ENCODE peak calls at places on chromosome 4, in four cellular contexts. D is tibial nerve; U is CD4-positive, alpha-beta T cell; N is lower lobe of right lung. M is an unnamed sample.

GRCh38 chr4:4851081-4851480 is 8.4 kb upstream of the MSX1 start:
- DNase-seq in D (no peak), N (no peak), U (no peak), M (peak)

GRCh38 chr4:181245326-181245725 is 997.9 kb upstream of the TENM3 start:
- DNase-seq in U (no peak), D (no peak), N (no peak), M (no peak)

GRCh38 chr4:117137143-117137542 is 51.8 kb upstream of the TRAM1L1 start:
- DNase-seq in U (no peak), D (no peak), N (no peak), M (no peak)

GRCh38 chr4:189787216-189788031 is 153.2 kb upstream of the FRG1 start:
- DNase-seq in N (no peak), U (no peak), D (no peak), M (no peak)

GRCh38 chr4:85829276-85830051 is 354.5 kb downstream of the ARHGAP24 start:
- DNase-seq in D (no peak), U (no peak), N (no peak), M (no peak)

GRCh38 chr4:65968873-65969272 is 298.6 kb upstream of the EPHA5 start:
- DNase-seq in N (no peak), U (no peak), D (no peak), M (no peak)

GRCh38 chr4:3791910-3792542 is 25.8 kb downstream of the ADRA2C start:
- DNase-seq in U (no peak), N (peak), D (no peak), M (no peak)

GRCh38 chr4:124435276-124435675 is 277.3 kb downstream of the ANKRD50 start:
- DNase-seq in U (no peak), D (no peak), N (no peak), M (no peak)

GRCh38 chr4:67087897-67088296 is 457.4 kb downstream of the CENPC start:
- DNase-seq in U (no peak), D (peak), N (no peak), M (no peak)

GRCh38 chr4:7903686-7904085 is 36.0 kb downstream of the AFAP1 start:
- DNase-seq in D (no peak), N (no peak), U (no peak), M (no peak)

GRCh38 chr4:7901274-7901845 is 38.3 kb downstream of the AFAP1 start:
- DNase-seq in N (no peak), D (no peak), U (no peak), M (no peak)

GRCh38 chr4:7902101-7902553 is 37.5 kb downstream of the AFAP1 start:
- DNase-seq in U (no peak), D (no peak), N (no peak), M (no peak)

GRCh38 chr4:7904108-7904516 is 35.5 kb downstream of the AFAP1 start:
- DNase-seq in U (no peak), N (no peak), D (no peak), M (no peak)

DNA sequence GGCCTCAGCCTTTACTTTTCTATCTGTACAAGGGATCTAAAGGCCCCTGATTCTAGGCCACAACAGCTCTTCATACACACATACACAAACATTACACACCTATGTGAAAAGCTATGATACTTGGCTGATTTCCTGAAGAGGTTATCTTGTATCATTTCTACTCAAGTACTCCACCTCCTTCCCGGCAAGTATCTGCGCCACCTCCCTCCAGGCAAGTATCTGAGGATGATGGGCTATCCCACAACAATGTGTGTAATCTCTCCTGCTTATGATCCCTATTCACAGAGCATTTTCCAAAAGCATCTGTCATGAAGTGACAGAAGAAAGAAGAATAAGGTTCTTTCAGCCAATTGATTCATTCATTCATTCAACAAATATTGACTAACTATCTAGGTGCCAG is 36.8 kb downstream of the AFAP1 start:
- DNase-seq in U (no peak), N (no peak), D (no peak), M (no peak)
- H3K27ac ChIP-seq in U (no peak), N (no peak), D (peak), M (peak)

GRCh38 chr4:169092889-169093522 is 83.0 kb upstream of the CBR4 start:
- DNase-seq in N (no peak), U (no peak), D (no peak), M (no peak)
- H3K27ac ChIP-seq in N (no peak), U (no peak), D (no peak), M (no peak)

GRCh38 chr4:158163941-158164665 is 8.7 kb downstream of the GASK1B start:
- DNase-seq in D (no peak), N (no peak), U (no peak), M (no peak)
- H3K27ac ChIP-seq in D (peak), N (no peak), U (no peak), M (no peak)

GRCh38 chr4:152164561-152164960 is 371.3 kb downstream of the FBXW7 start:
- DNase-seq in U (no peak), D (no peak), N (no peak), M (no peak)

GRCh38 chr4:152159773-152160172 is 376.1 kb downstream of the FBXW7 start:
- DNase-seq in N (no peak), U (no peak), D (no peak), M (no peak)

GRCh38 chr4:152160236-152160800 is 375.6 kb downstream of the FBXW7 start:
- DNase-seq in D (no peak), N (no peak), U (no peak), M (no peak)

GRCh38 chr4:152161676-152162330 is 374.1 kb downstream of the FBXW7 start:
- DNase-seq in U (no peak), D (no peak), N (no peak), M (no peak)

DNA sequence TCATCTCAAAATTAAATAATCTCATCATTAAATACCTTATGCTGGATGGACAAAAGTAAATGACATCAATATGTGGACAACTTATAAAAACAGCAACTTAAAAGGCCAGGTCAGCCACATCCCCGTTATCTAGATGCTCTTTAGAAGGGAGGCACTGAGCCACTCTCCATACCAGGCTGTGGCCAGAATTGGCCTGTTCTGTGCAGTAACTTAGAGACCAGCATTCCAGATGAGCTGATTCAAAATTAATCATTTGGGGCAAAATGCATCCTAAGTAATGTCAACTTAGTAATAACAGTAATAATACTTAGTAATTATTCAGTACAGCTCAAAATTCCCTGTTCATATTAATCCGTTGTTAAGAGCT is 373.6 kb downstream of the FBXW7 start:
- DNase-seq in N (no peak), U (no peak), D (no peak), M (no peak)
- H3K27ac ChIP-seq in N (no peak), U (no peak), D (peak), M (no peak)

GRCh38 chr4:106494066-106494465 is 125.5 kb upstream of the GIMD1 start:
- DNase-seq in N (no peak), D (no peak), U (no peak), M (no peak)
- H3K27ac ChIP-seq in N (no peak), D (no peak), U (no peak), M (no peak)

GRCh38 chr4:38818441-38818976 is 13.9 kb upstream of the TLR1 start:
- DNase-seq in N (no peak), U (no peak), D (no peak), M (no peak)
- H3K27ac ChIP-seq in N (no peak), U (no peak), D (no peak), M (peak)

DNA sequence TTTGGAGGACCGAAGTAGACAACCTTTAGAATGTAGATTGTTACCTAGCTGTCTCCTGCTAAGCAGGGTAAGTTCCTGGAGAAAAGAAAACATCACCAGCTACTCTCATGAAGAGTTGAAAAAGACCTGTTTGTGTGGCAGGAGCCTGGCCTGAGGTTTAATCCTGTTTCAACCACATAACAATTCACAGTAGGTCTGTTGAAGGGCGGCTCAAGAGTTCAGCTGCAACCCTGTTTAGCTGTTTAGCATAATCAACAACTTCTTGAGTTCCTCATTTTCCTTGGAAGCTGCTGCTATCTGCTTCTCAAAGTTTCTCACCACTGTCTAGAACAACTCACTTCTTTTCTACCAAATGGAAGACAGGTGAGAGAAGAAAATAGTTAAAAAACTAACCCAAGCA is 170.4 kb upstream of the TET2 start:
- DNase-seq in N (no peak), U (no peak), D (no peak), M (no peak)
- H3K27ac ChIP-seq in N (no peak), U (no peak), D (no peak), M (no peak)

DNA sequence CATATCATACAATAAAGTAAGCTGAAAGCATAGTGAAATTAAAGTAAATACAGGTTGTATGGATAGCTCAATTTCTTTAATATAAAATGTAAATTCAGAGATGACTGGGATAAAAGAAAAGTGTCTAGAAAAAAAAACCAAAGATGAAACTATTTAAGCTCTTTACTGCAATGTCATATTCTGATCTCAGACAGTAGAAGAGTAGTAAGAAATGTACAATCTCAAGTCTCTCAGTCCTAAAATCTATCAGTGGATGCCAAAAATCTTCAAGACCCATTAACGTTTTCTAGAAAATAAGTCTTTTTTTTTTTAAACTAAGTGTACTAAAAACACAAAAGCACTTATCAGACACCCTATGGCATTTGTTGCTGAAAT is 13.8 kb downstream of the MGARP start:
- DNase-seq in U (no peak), N (no peak), D (no peak), M (no peak)
- H3K27ac ChIP-seq in U (no peak), N (peak), D (peak), M (peak)

GRCh38 chr4:1789552-1789951 is 3.5 kb upstream of the FGFR3 start:
- DNase-seq in N (no peak), D (no peak), U (no peak), M (no peak)
- H3K27ac ChIP-seq in N (no peak), D (no peak), U (no peak), M (no peak)